ENCODE peak calls at places on chromosomes 13 and 19, in eight cellular contexts. J is left cardiac atrium; M is CD8-positive, alpha-beta T cell; D is uterus; U is heart right ventricle; F is activated CD4-positive, alpha-beta memory T cell treated with anti-CD3 and anti-CD28 coated beads, Interleukin-2, amount 10 ng/mL, durations not matched to agents 7 days and 5 days; B is M059J; G is AG10803. E is an unnamed sample.

GRCh38 chr13:49549289-49549688 is 36.1 kb downstream of the RCBTB1 start:
- DNase-seq in J (no peak), M (no peak), D (no peak), U (no peak), F (no peak), B (no peak), G (no peak), E (no peak)

GRCh38 chr19:38742296-38742695 is 2.0 kb downstream of the CAPN12 start:
- DNase-seq in J (no peak), M (no peak), D (no peak), U (no peak), F (no peak), B (no peak), G (no peak), E (no peak)

GRCh38 chr19:4025317-4025716 is 17.8 kb downstream of the PIAS4 start:
- DNase-seq in J (no peak), M (no peak), D (no peak), U (no peak), F (no peak), B (no peak), G (no peak), E (no peak)

GRCh38 chr19:6501740-6502648 is at the start of gene TUBB4A:
- DNase-seq in J (no peak), M (peak; percentile 18), D (no peak), U (peak; percentile 11), F (peak; percentile 50), B (no peak), G (no peak), E (no peak)

GRCh38 chr19:35355851-35356460 is 2.3 kb upstream of the FFAR3 start:
- DNase-seq in J (no peak), M (no peak), D (no peak), U (no peak), F (no peak), B (no peak), G (no peak), E (no peak)

GRCh38 chr19:50977626-50978025 is 6.1 kb downstream of the KLK7 start:
- DNase-seq in J (no peak), M (no peak), D (no peak), U (no peak), F (no peak), B (no peak), G (no peak), E (no peak)

GRCh38 chr13:45662122-45662521 is 40.0 kb upstream of the CBY2 start:
- DNase-seq in J (no peak), M (no peak), D (no peak), U (no peak), F (no peak), B (no peak), G (no peak), E (no peak)

GRCh38 chr19:7917292-7918061 is 2.7 kb upstream of the SNAPC2 start:
- DNase-seq in J (no peak), M (peak; percentile 33), D (peak; percentile 61), U (no peak), F (peak; percentile 62), B (peak; percentile 58), G (peak; percentile 59), E (peak; percentile 85)

GRCh38 chr13:40026174-40026585 is 370.7 kb downstream of the COG6 start:
- DNase-seq in J (no peak), M (no peak), D (no peak), U (no peak), F (peak; percentile 68), B (peak; percentile 50), G (no peak), E (no peak)

GRCh38 chr19:15629003-15629880 is 11.5 kb upstream of the CYP4F3 start:
- DNase-seq in J (peak; percentile 82), M (peak; percentile 85), D (peak; percentile 73), U (peak; percentile 75), F (peak; percentile 88), B (peak; percentile 54), G (peak; percentile 42), E (peak; percentile 83)

E was measured in aorta.